ENCODE peak calls at places on chromosomes 11 and 22, in five cellular contexts. One of them, this sample, is unnamed.

GRCh38 chr11:43790444-43790794 is 90.2 kb upstream of the ALKBH3 start:
- DNase-seq in AG04450: no peak
- DNase-seq in Karpas-422: no peak
- DNase-seq in tibial nerve: no peak
- DNase-seq in thoracic aorta: no peak
- DNase-seq in this sample: no peak

GRCh38 chr22:41902932-41903421 is 11.9 kb downstream of the SHISA8 start:
- DNase-seq in AG04450: no peak
- DNase-seq in Karpas-422: no peak
- DNase-seq in tibial nerve: no peak
- DNase-seq in thoracic aorta: no peak
- DNase-seq in this sample: no peak

GRCh38 chr22:43825651-43826050 is 13.5 kb upstream of the EFCAB6 start:
- DNase-seq in AG04450: no peak
- DNase-seq in Karpas-422: no peak
- DNase-seq in tibial nerve: no peak
- DNase-seq in thoracic aorta: no peak
- DNase-seq in this sample: no peak

GRCh38 chr11:78851883-78852586 is 277.4 kb upstream of the NARS2 start:
- DNase-seq in AG04450: no peak
- DNase-seq in Karpas-422: no peak
- DNase-seq in tibial nerve: no peak
- DNase-seq in thoracic aorta: no peak
- DNase-seq in this sample: no peak

GRCh38 chr11:120040136-120040840 is 97.6 kb downstream of the TRIM29 start:
- DNase-seq in AG04450: no peak
- DNase-seq in Karpas-422: no peak
- DNase-seq in tibial nerve: no peak
- DNase-seq in thoracic aorta: no peak
- DNase-seq in this sample: no peak

GRCh38 chr22:35841907-35842518 is 124.3 kb downstream of the APOL5 start:
- DNase-seq in AG04450: no peak
- DNase-seq in Karpas-422: no peak
- DNase-seq in tibial nerve: no peak
- DNase-seq in thoracic aorta: no peak
- DNase-seq in this sample: no peak

GRCh38 chr22:29907753-29908515 is 25.0 kb downstream of the MTMR3 start:
- DNase-seq in AG04450: peak; percentile 96
- DNase-seq in Karpas-422: no peak
- DNase-seq in tibial nerve: peak; percentile 62
- DNase-seq in thoracic aorta: peak; percentile 36
- DNase-seq in this sample: peak; percentile 90

GRCh38 chr11:121895919-121896318 is 220.1 kb downstream of the BLID start:
- DNase-seq in AG04450: no peak
- DNase-seq in Karpas-422: no peak
- DNase-seq in tibial nerve: no peak
- DNase-seq in thoracic aorta: no peak
- DNase-seq in this sample: no peak

GRCh38 chr11:72578991-72579815 is 95.0 kb downstream of the PDE2A start:
- DNase-seq in AG04450: no peak
- DNase-seq in Karpas-422: no peak
- DNase-seq in tibial nerve: no peak
- DNase-seq in thoracic aorta: no peak
- DNase-seq in this sample: no peak

GRCh38 chr22:29979645-29980303 is 96.8 kb downstream of the MTMR3 start:
- DNase-seq in AG04450: no peak
- DNase-seq in Karpas-422: peak; percentile 83
- DNase-seq in tibial nerve: no peak
- DNase-seq in thoracic aorta: no peak
- DNase-seq in this sample: no peak

GRCh38 chr11:17421781-17422180 is 33.3 kb upstream of the KCNJ11 start:
- DNase-seq in AG04450: no peak
- DNase-seq in Karpas-422: no peak
- DNase-seq in tibial nerve: no peak
- DNase-seq in thoracic aorta: no peak
- DNase-seq in this sample: no peak

GRCh38 chr22:40176921-40177737 is 596 bp upstream of the TNRC6B start:
- DNase-seq in AG04450: no peak
- DNase-seq in Karpas-422: peak; percentile 88
- DNase-seq in tibial nerve: peak; percentile 26
- DNase-seq in thoracic aorta: no peak
- DNase-seq in this sample: peak; percentile 72

GRCh38 chr11:77136074-77136473 is 8.0 kb downstream of the MYO7A start:
- DNase-seq in AG04450: no peak
- DNase-seq in Karpas-422: no peak
- DNase-seq in tibial nerve: no peak
- DNase-seq in thoracic aorta: no peak
- DNase-seq in this sample: peak; percentile 22

GRCh38 chr11:69891421-69892236 is 72.4 kb upstream of the FGF3 start:
- DNase-seq in AG04450: no peak
- DNase-seq in Karpas-422: no peak
- DNase-seq in tibial nerve: no peak
- DNase-seq in thoracic aorta: no peak
- DNase-seq in this sample: peak; percentile 87

GRCh38 chr22:40463017-40463631 is 92.7 kb downstream of the SGSM3 start:
- DNase-seq in AG04450: no peak
- DNase-seq in Karpas-422: peak; percentile 88
- DNase-seq in tibial nerve: no peak
- DNase-seq in thoracic aorta: no peak
- DNase-seq in this sample: no peak

GRCh38 chr11:117259417-117259816 is 26.9 kb downstream of the RNF214 start:
- DNase-seq in AG04450: no peak
- DNase-seq in Karpas-422: no peak
- DNase-seq in tibial nerve: no peak
- DNase-seq in thoracic aorta: no peak
- DNase-seq in this sample: no peak

GRCh38 chr11:76604652-76605241 is 65.8 kb downstream of the LRRC32 start:
- DNase-seq in AG04450: no peak
- DNase-seq in Karpas-422: no peak
- DNase-seq in tibial nerve: no peak
- DNase-seq in thoracic aorta: no peak
- DNase-seq in this sample: peak; percentile 10

GRCh38 chr11:126740857-126741256 is 259.7 kb downstream of the KIRREL3 start:
- DNase-seq in AG04450: no peak
- DNase-seq in Karpas-422: no peak
- DNase-seq in tibial nerve: no peak
- DNase-seq in thoracic aorta: no peak
- DNase-seq in this sample: no peak

GRCh38 chr22:19942071-19942885 is 660 bp upstream of the TXNRD2 start:
- DNase-seq in AG04450: no peak
- DNase-seq in Karpas-422: peak; percentile 86
- DNase-seq in tibial nerve: peak; percentile 66
- DNase-seq in thoracic aorta: no peak
- DNase-seq in this sample: peak; percentile 51

GRCh38 chr11:77669848-77670511 is 32.4 kb upstream of the CLNS1A start:
- DNase-seq in AG04450: no peak
- DNase-seq in Karpas-422: no peak
- DNase-seq in tibial nerve: no peak
- DNase-seq in thoracic aorta: no peak
- DNase-seq in this sample: no peak

GRCh38 chr11:113562981-113563461 is 87.8 kb upstream of the DRD2 start:
- DNase-seq in AG04450: no peak
- DNase-seq in Karpas-422: no peak
- DNase-seq in tibial nerve: no peak
- DNase-seq in thoracic aorta: no peak
- DNase-seq in this sample: no peak

GRCh38 chr11:11588890-11589289 is 32.9 kb downstream of the GALNT18 start:
- DNase-seq in AG04450: no peak
- DNase-seq in Karpas-422: no peak
- DNase-seq in tibial nerve: no peak
- DNase-seq in thoracic aorta: no peak
- DNase-seq in this sample: no peak

GRCh38 chr11:34206598-34207300 is 101.3 kb downstream of the NAT10 start:
- DNase-seq in AG04450: no peak
- DNase-seq in Karpas-422: no peak
- DNase-seq in tibial nerve: no peak
- DNase-seq in thoracic aorta: no peak
- DNase-seq in this sample: no peak

GRCh38 chr22:36330655-36331305 is 57.0 kb downstream of the MYH9 start:
- DNase-seq in AG04450: no peak
- DNase-seq in Karpas-422: no peak
- DNase-seq in tibial nerve: no peak
- DNase-seq in thoracic aorta: peak; percentile 43
- DNase-seq in this sample: peak; percentile 93

GRCh38 chr22:47587861-47588582 is 825.6 kb downstream of the TBC1D22A start:
- DNase-seq in AG04450: no peak
- DNase-seq in Karpas-422: no peak
- DNase-seq in tibial nerve: no peak
- DNase-seq in thoracic aorta: no peak
- DNase-seq in this sample: no peak
- H3K9me3 ChIP-seq in AG04450: peaks cover 53% of the 10 kb centered on the region
- H3K9me3 ChIP-seq in Karpas-422: peaks cover 4% of the 10 kb centered on the region
- H3K9me3 ChIP-seq in tibial nerve: no peaks in the 10 kb centered on the region
- H3K9me3 ChIP-seq in thoracic aorta: no peaks in the 10 kb centered on the region
- H3K9me3 ChIP-seq in this sample: no peaks in the 10 kb centered on the region

DNA sequence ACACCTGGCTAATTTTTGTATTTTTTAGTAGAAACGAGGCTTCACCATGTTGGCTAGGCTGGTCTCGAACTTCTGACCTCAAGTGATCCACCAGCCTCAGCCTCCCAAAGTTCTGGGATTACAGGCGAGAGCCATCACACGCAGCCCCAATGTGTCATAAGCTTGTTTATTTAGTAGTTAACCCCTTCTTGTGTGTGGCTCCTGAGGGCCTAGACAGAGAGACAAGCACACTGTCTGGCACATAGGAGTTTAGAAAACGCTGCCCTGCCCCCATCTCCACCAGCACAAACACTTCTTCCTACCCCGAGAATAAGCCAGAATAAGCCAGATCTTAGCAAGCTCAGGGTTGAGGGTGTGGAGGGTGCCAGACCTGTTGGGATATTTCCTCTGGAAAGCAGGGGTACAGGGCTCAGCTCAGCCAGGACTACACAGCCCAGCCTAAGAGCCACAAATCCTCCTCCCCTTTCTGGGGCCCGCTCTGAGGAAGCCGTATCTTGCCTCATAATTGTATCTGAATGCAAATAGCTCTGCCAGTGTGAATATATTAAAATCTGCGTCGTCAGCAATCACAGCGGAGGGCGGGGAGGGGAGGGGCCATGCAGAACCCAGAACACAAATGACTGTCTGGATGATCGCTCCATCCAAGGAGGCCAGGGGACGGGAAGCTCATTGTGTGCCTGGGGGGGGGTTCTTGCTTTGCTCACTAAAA is 247.3 kb downstream of the MN1 start:
- DNase-seq in AG04450: no peak
- DNase-seq in Karpas-422: no peak
- DNase-seq in tibial nerve: no peak
- DNase-seq in thoracic aorta: no peak
- DNase-seq in this sample: peak; percentile 25
- H3K27ac ChIP-seq in AG04450: no peak overlapping the region
- H3K27ac ChIP-seq in Karpas-422: no peak overlapping the region
- H3K27ac ChIP-seq in tibial nerve: no peak overlapping the region
- H3K27ac ChIP-seq in thoracic aorta: no peak overlapping the region
- H3K27ac ChIP-seq in this sample: no peak overlapping the region

DNA sequence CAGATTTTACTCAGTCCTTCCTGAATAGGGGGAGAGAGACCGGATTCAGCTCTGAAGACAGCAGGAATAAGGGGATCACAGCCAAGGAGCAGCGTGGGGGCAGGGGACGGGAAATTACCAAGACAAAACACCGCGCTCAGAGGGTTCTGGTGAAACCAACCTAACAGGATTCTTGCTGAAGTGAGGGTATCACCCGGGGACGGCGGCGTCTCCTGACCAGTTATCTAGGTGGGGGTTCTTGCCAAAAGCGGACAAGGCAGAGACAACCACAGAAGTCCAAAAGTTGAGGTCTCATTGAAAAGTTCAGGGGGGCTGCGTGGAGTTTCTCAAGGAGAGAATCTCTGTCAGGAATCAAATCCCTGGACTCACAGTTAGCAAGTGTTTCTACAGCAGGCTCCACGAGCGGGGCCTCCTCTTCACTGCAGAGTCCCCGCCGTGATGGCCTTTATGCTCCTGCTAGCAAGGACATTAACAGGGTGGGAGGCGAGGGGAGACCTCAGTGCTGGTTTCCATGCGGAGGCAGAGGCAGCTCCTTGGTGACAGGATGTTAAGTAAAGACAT is 291.0 kb downstream of the BRD1 start:
- DNase-seq in AG04450: no peak
- DNase-seq in Karpas-422: no peak
- DNase-seq in tibial nerve: no peak
- DNase-seq in thoracic aorta: no peak
- DNase-seq in this sample: no peak
- H3K9me3 ChIP-seq in AG04450: peaks cover 77% of the 10 kb centered on the region
- H3K9me3 ChIP-seq in Karpas-422: no peaks in the 10 kb centered on the region
- H3K9me3 ChIP-seq in tibial nerve: no peaks in the 10 kb centered on the region
- H3K9me3 ChIP-seq in thoracic aorta: no peaks in the 10 kb centered on the region
- H3K9me3 ChIP-seq in this sample: peaks cover 3% of the 10 kb centered on the region

GRCh38 chr22:20952544-20953341 is 14.3 kb upstream of the AIFM3 start:
- DNase-seq in AG04450: no peak
- DNase-seq in Karpas-422: no peak
- DNase-seq in tibial nerve: no peak
- DNase-seq in thoracic aorta: no peak
- DNase-seq in this sample: no peak
- H3K27ac ChIP-seq in AG04450: no peak overlapping the region
- H3K27ac ChIP-seq in Karpas-422: no peak overlapping the region
- H3K27ac ChIP-seq in tibial nerve: peak overlapping the region; percentile 50
- H3K27ac ChIP-seq in thoracic aorta: no peak overlapping the region
- H3K27ac ChIP-seq in this sample: no peak overlapping the region

GRCh38 chr11:2644844-2645778 is 54.7 kb downstream of the KCNQ1OT1 start:
- DNase-seq in AG04450: no peak
- DNase-seq in Karpas-422: no peak
- DNase-seq in tibial nerve: no peak
- DNase-seq in thoracic aorta: no peak
- DNase-seq in this sample: no peak

GRCh38 chr11:2645779-2646118 is 54.0 kb downstream of the KCNQ1OT1 start:
- DNase-seq in AG04450: no peak
- DNase-seq in Karpas-422: no peak
- DNase-seq in tibial nerve: no peak
- DNase-seq in thoracic aorta: no peak
- DNase-seq in this sample: no peak

GRCh38 chr11:2643746-2644145 is 56.0 kb downstream of the KCNQ1OT1 start:
- DNase-seq in AG04450: no peak
- DNase-seq in Karpas-422: peak; percentile 28
- DNase-seq in tibial nerve: no peak
- DNase-seq in thoracic aorta: no peak
- DNase-seq in this sample: no peak

GRCh38 chr11:2647167-2647566 is 52.6 kb downstream of the KCNQ1OT1 start:
- DNase-seq in AG04450: no peak
- DNase-seq in Karpas-422: no peak
- DNase-seq in tibial nerve: no peak
- DNase-seq in thoracic aorta: no peak
- DNase-seq in this sample: no peak

DNA sequence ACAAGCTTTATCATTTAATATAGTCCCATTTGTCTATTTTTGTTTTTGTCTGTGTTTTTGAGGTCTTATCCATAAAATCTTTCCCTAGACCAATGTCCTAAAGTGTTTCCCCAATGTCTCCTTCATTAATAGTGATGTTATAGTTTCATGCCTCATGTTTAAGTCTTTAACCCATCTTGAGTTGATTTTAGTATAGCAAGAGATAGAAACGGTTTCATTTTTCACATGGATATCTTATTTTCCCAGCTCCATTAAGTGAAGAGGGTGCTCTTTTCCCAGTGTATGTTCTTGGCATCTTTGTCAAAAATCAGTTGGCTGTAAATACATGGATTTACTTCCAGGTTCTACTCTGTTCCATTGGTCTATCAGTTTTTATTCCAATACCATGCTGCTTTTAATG is 58.2 kb downstream of the KCNQ1OT1 start:
- DNase-seq in AG04450: no peak
- DNase-seq in Karpas-422: no peak
- DNase-seq in tibial nerve: no peak
- DNase-seq in thoracic aorta: no peak
- DNase-seq in this sample: no peak
- H3K9me3 ChIP-seq in AG04450: peaks cover 36% of the 10 kb centered on the region
- H3K9me3 ChIP-seq in Karpas-422: peaks cover 52% of the 10 kb centered on the region
- H3K9me3 ChIP-seq in tibial nerve: peaks cover 54% of the 10 kb centered on the region
- H3K9me3 ChIP-seq in thoracic aorta: peaks cover 63% of the 10 kb centered on the region
- H3K9me3 ChIP-seq in this sample: peaks cover 43% of the 10 kb centered on the region

GRCh38 chr11:118633319-118633690 is 25.9 kb downstream of the PHLDB1 start:
- DNase-seq in AG04450: no peak
- DNase-seq in Karpas-422: no peak
- DNase-seq in tibial nerve: no peak
- DNase-seq in thoracic aorta: no peak
- DNase-seq in this sample: no peak
- H3K27ac ChIP-seq in AG04450: no peak overlapping the region
- H3K27ac ChIP-seq in Karpas-422: no peak overlapping the region
- H3K27ac ChIP-seq in tibial nerve: peak overlapping the region; percentile 76
- H3K27ac ChIP-seq in thoracic aorta: peak overlapping the region; percentile 51
- H3K27ac ChIP-seq in this sample: no peak overlapping the region

This sample was measured in SJSA1.